ENCODE peak calls at places on chromosomes 2 and 18, in ten cellular contexts. T is Panc1, X is GM12878, G is suprapubic skin, N is sigmoid colon, P is breast epithelium, L is transverse colon, Y is K562, W is stomach, K is HCT116. O is an unnamed sample.

GRCh38 chr2:201600906-201601305 is 42.4 kb downstream of the TMEM237 start:
- DNase-seq in T (no peak), X (no peak), G (no peak), N (no peak), P (no peak), L (no peak), Y (no peak), W (no peak), K (no peak), O (no peak)

GRCh38 chr18:79545714-79546113 is 133.9 kb upstream of the CTDP1 start:
- DNase-seq in T (no peak), X (no peak), G (no peak), N (no peak), P (peak; percentile 46), L (no peak), Y (no peak), W (peak; percentile 17), K (no peak), O (peak; percentile 70)

GRCh38 chr2:97742381-97742847 is 29.0 kb downstream of the ZAP70 start:
- DNase-seq in T (no peak), X (no peak), G (no peak), N (no peak), P (no peak), L (no peak), Y (no peak), W (no peak), K (no peak), O (no peak)

GRCh38 chr2:62597323-62597722 is 91.3 kb upstream of the TMEM17 start:
- DNase-seq in T (no peak), X (no peak), G (no peak), N (no peak), P (no peak), L (no peak), Y (no peak), W (no peak), K (no peak), O (no peak)

GRCh38 chr2:26438526-26438925 is 36.8 kb downstream of the DRC1 start:
- DNase-seq in T (no peak), X (no peak), G (no peak), N (no peak), P (no peak), L (no peak), Y (no peak), W (no peak), K (no peak), O (no peak)

GRCh38 chr2:9018534-9018933 is 15.1 kb upstream of the MBOAT2 start:
- DNase-seq in T (no peak), X (no peak), G (no peak), N (no peak), P (no peak), L (no peak), Y (no peak), W (no peak), K (no peak), O (no peak)

GRCh38 chr2:69577467-69578200 is 65.9 kb downstream of the AAK1 start:
- DNase-seq in T (no peak), X (no peak), G (no peak), N (no peak), P (no peak), L (no peak), Y (no peak), W (no peak), K (no peak), O (no peak)

GRCh38 chr18:44763327-44763726 is 82.6 kb downstream of the SETBP1 start:
- DNase-seq in T (no peak), X (no peak), G (no peak), N (no peak), P (no peak), L (no peak), Y (no peak), W (no peak), K (no peak), O (no peak)

GRCh38 chr2:27001851-27002369 is 30.9 kb upstream of the TMEM214 start:
- DNase-seq in T (no peak), X (no peak), G (no peak), N (no peak), P (no peak), L (no peak), Y (no peak), W (no peak), K (no peak), O (no peak)

GRCh38 chr2:231646471-231646870 is 53.8 kb downstream of the TEX44 start:
- DNase-seq in T (no peak), X (no peak), G (no peak), N (no peak), P (no peak), L (no peak), Y (no peak), W (no peak), K (no peak), O (no peak)

GRCh38 chr2:44462934-44463849 is 101.4 kb downstream of the CAMKMT start:
- DNase-seq in T (no peak), X (no peak), G (no peak), N (no peak), P (no peak), L (no peak), Y (no peak), W (no peak), K (no peak), O (no peak)

GRCh38 chr2:50344509-50345106 is 687.3 kb downstream of the NRXN1 start:
- DNase-seq in T (no peak), X (no peak), G (no peak), N (no peak), P (no peak), L (no peak), Y (no peak), W (no peak), K (no peak), O (no peak)

GRCh38 chr18:73615506-73615905 is 532.1 kb downstream of the FBXO15 start:
- DNase-seq in T (no peak), X (no peak), G (no peak), N (no peak), P (no peak), L (no peak), Y (no peak), W (no peak), K (no peak), O (no peak)

GRCh38 chr2:63875143-63875542 is 33.4 kb downstream of the UGP2 start:
- DNase-seq in T (no peak), X (no peak), G (no peak), N (no peak), P (no peak), L (no peak), Y (no peak), W (no peak), K (no peak), O (no peak)
- TF ChIP-seq POLR2AphosphoS5 in T (no peak), X (no peak), G (no peak), N (no peak), P (no peak), L (no peak), Y (no peak), W (no peak), K (no peak), O (no peak)

GRCh38 chr2:65130440-65131175 is 702 bp upstream of the RAB1A start:
- DNase-seq in T (no peak), X (peak; percentile 23), G (no peak), N (no peak), P (no peak), L (no peak), Y (no peak), W (no peak), K (no peak), O (no peak)

GRCh38 chr2:65133626-65134025 is 3.7 kb upstream of the RAB1A start:
- DNase-seq in T (no peak), X (no peak), G (no peak), N (no peak), P (no peak), L (no peak), Y (no peak), W (no peak), K (no peak), O (no peak)

GRCh38 chr2:65128297-65129190 is 1.4 kb downstream of the RAB1A start:
- DNase-seq in T (no peak), X (no peak), G (no peak), N (no peak), P (no peak), L (no peak), Y (no peak), W (peak; percentile 53), K (no peak), O (peak; percentile 69)

GRCh38 chr2:65129276-65129612 is 662 bp downstream of the RAB1A start:
- DNase-seq in T (no peak), X (no peak), G (no peak), N (no peak), P (no peak), L (no peak), Y (no peak), W (no peak), K (no peak), O (no peak)

GRCh38 chr2:65129613-65130439 is at the start of gene RAB1A:
- DNase-seq in T (peak; percentile 97), X (peak; percentile 97), G (peak; percentile 100), N (peak; percentile 100), P (peak; percentile 99), L (peak; percentile 99), Y (peak; percentile 98), W (peak; percentile 99), K (peak; percentile 98), O (peak; percentile 100)
- TF ChIP-seq CTCF in T (no peak), X (peak; percentile 38), G (peak; percentile 63), N (no peak), P (peak; percentile 10), L (peak; percentile 40), Y (peak; percentile 67), W (peak; percentile 50), K (peak; percentile 11), O (peak; percentile 40)

GRCh38 chr2:234699456-234699855 is 202.6 kb upstream of the ARL4C start:
- DNase-seq in T (no peak), X (no peak), G (no peak), N (no peak), P (no peak), L (no peak), Y (no peak), W (no peak), K (no peak), O (no peak)
- H3K9me3 ChIP-seq in T (peaks cover 8% of the 10 kb centered on the region), X (no peaks in the 10 kb centered on the region), G (peaks cover 11% of the 10 kb centered on the region), N (no peaks in the 10 kb centered on the region), P (peaks cover 8% of the 10 kb centered on the region), L (peaks cover 9% of the 10 kb centered on the region), Y (no peaks in the 10 kb centered on the region), W (peaks cover 20% of the 10 kb centered on the region), K (no peaks in the 10 kb centered on the region), O (no peaks in the 10 kb centered on the region)

GRCh38 chr2:31337860-31338259 is 76.7 kb downstream of the XDH start:
- DNase-seq in T (no peak), X (no peak), G (no peak), N (no peak), P (no peak), L (no peak), Y (no peak), W (no peak), K (no peak), O (no peak)

GRCh38 chr2:31337197-31337596 is 77.3 kb downstream of the XDH start:
- DNase-seq in T (no peak), X (no peak), G (no peak), N (no peak), P (no peak), L (no peak), Y (no peak), W (no peak), K (no peak), O (no peak)

GRCh38 chr2:31333527-31334183 is 80.9 kb downstream of the XDH start:
- DNase-seq in T (peak; percentile 66), X (peak; percentile 24), G (peak; percentile 86), N (peak; percentile 79), P (peak; percentile 79), L (peak; percentile 83), Y (peak; percentile 62), W (peak; percentile 88), K (peak; percentile 54), O (no peak)

GRCh38 chr2:31334311-31335026 is 80.1 kb downstream of the XDH start:
- DNase-seq in T (no peak), X (no peak), G (no peak), N (no peak), P (no peak), L (no peak), Y (no peak), W (no peak), K (no peak), O (no peak)

GRCh38 chr2:31335921-31336570 is 78.5 kb downstream of the XDH start:
- DNase-seq in T (no peak), X (no peak), G (no peak), N (no peak), P (no peak), L (no peak), Y (no peak), W (no peak), K (no peak), O (no peak)
- TF ChIP-seq POLR2AphosphoS5 in T (no peak), X (no peak), G (no peak), N (no peak), P (no peak), L (no peak), Y (no peak), W (no peak), K (no peak), O (no peak)

O was measured in upper lobe of left lung.